ENCODE peak calls at places on chromosomes 3 and 15, in five cellular contexts. U is fibroblast of the aortic adventitia, F is transverse colon, X is Calu3, A is right atrium auricular region. W is an unnamed sample.

GRCh38 chr15:91021516-91022074 is 799 bp downstream of the VPS33B start:
- DNase-seq in U (peak), F (no peak), X (no peak), A (no peak), W (no peak)

GRCh38 chr15:38899300-38899699 is 334.7 kb upstream of the RASGRP1 start:
- DNase-seq in U (peak), F (no peak), X (no peak), A (no peak), W (no peak)

GRCh38 chr3:125331243-125331642 is 43.9 kb downstream of the ZNF148 start:
- DNase-seq in U (no peak), F (no peak), X (no peak), A (no peak), W (no peak)

GRCh38 chr3:135228131-135228530 is 433.1 kb downstream of the EPHB1 start:
- DNase-seq in U (no peak), F (no peak), X (no peak), A (no peak), W (no peak)

GRCh38 chr15:39213385-39213840 is 367.5 kb upstream of the THBS1 start:
- DNase-seq in U (peak), F (no peak), X (peak), A (peak), W (no peak)

GRCh38 chr3:128992926-128993460 is 883 bp downstream of the CFAP92 start:
- DNase-seq in U (no peak), F (no peak), X (no peak), A (no peak), W (no peak)

GRCh38 chr15:66374179-66374578 is 12.5 kb upstream of the MAP2K1 start:
- DNase-seq in U (no peak), F (no peak), X (no peak), A (no peak), W (no peak)

GRCh38 chr3:133964547-133964946 is 65.2 kb downstream of the SLCO2A1 start:
- DNase-seq in U (no peak), F (no peak), X (peak), A (no peak), W (no peak)

GRCh38 chr3:129622933-129623332 is 16.5 kb upstream of the PLXND1 start:
- DNase-seq in U (no peak), F (no peak), X (no peak), A (no peak), W (no peak)

GRCh38 chr3:173825731-173826130 is 428.2 kb downstream of the NLGN1 start:
- DNase-seq in U (no peak), F (no peak), X (no peak), A (no peak), W (no peak)

GRCh38 chr3:184417619-184418327 is 37.9 kb downstream of the CHRD start:
- DNase-seq in U (peak), F (peak), X (peak), A (no peak), W (peak)

GRCh38 chr15:60059186-60059585 is 55.1 kb downstream of the FOXB1 start:
- DNase-seq in U (no peak), F (no peak), X (no peak), A (no peak), W (no peak)

GRCh38 chr15:101047301-101047781 is 128.2 kb downstream of the LRRK1 start:
- DNase-seq in U (no peak), F (peak), X (no peak), A (peak), W (no peak)

GRCh38 chr15:60994842-60995495 is 234.1 kb downstream of the RORA start:
- DNase-seq in U (peak), F (peak), X (no peak), A (no peak), W (no peak)

GRCh38 chr3:64880926-64881325 is 193.1 kb upstream of the ADAMTS9 start:
- DNase-seq in U (no peak), F (no peak), X (no peak), A (no peak), W (no peak)

GRCh38 chr15:51935466-51936118 is 36.0 kb downstream of the LEO1 start:
- DNase-seq in U (no peak), F (no peak), X (no peak), A (no peak), W (no peak)

GRCh38 chr3:142808103-142808917 is 80.6 kb downstream of the PCOLCE2 start:
- DNase-seq in U (peak), F (no peak), X (peak), A (no peak), W (peak)

GRCh38 chr3:141477224-141477623 is 9.6 kb upstream of the RASA2 start:
- DNase-seq in U (peak), F (no peak), X (peak), A (no peak), W (no peak)

GRCh38 chr3:13087320-13087985 is 14.2 kb upstream of the IQSEC1 start:
- DNase-seq in U (no peak), F (no peak), X (no peak), A (no peak), W (no peak)

GRCh38 chr3:124770341-124771082 is 40.3 kb downstream of the UMPS start:
- DNase-seq in U (no peak), F (no peak), X (no peak), A (no peak), W (no peak)

GRCh38 chr3:24157106-24157505 is 212.0 kb downstream of the NR1D2 start:
- DNase-seq in U (no peak), F (no peak), X (no peak), A (no peak), W (no peak)

GRCh38 chr3:71129611-71130515 is 453.7 kb downstream of the FOXP1 start:
- DNase-seq in U (peak), F (no peak), X (no peak), A (no peak), W (no peak)

GRCh38 chr3:142993958-142994442 is 7.4 kb upstream of the U2SURP start:
- DNase-seq in U (peak), F (peak), X (peak), A (peak), W (peak)

GRCh38 chr15:43799209-43799944 is 643 bp downstream of the SERINC4 start:
- DNase-seq in U (no peak), F (peak), X (no peak), A (no peak), W (no peak)

GRCh38 chr3:115321396-115321795 is 174.3 kb upstream of the ZBTB20 start:
- DNase-seq in U (peak), F (no peak), X (no peak), A (no peak), W (no peak)

GRCh38 chr3:117045143-117045542 is 335.6 kb downstream of the TUSC7 start:
- DNase-seq in U (no peak), F (peak), X (peak), A (no peak), W (no peak)

GRCh38 chr15:39154136-39154770 is 426.6 kb upstream of the THBS1 start:
- DNase-seq in U (no peak), F (peak), X (no peak), A (no peak), W (no peak)

GRCh38 chr15:85097706-85098105 is 116.0 kb downstream of the PDE8A start:
- DNase-seq in U (peak), F (no peak), X (no peak), A (no peak), W (no peak)

GRCh38 chr15:71708741-71709140 is 101.6 kb upstream of the NR2E3 start:
- DNase-seq in U (no peak), F (no peak), X (no peak), A (no peak), W (no peak)

GRCh38 chr3:16916840-16917239 is 32.1 kb downstream of the PLCL2 start:
- DNase-seq in U (peak), F (no peak), X (no peak), A (no peak), W (no peak)

GRCh38 chr3:32428092-32429068 is 36.7 kb downstream of the CMTM7 start:
- DNase-seq in U (no peak), F (no peak), X (no peak), A (peak), W (no peak)

GRCh38 chr3:55330355-55330754 is 156.8 kb downstream of the WNT5A start:
- DNase-seq in U (peak), F (no peak), X (no peak), A (no peak), W (peak)

GRCh38 chr15:55151621-55152020 is 45.1 kb downstream of the RSL24D1 start:
- DNase-seq in U (no peak), F (no peak), X (no peak), A (no peak), W (no peak)

GRCh38 chr15:31325432-31325975 is 1.1 kb upstream of the KLF13 start:
- DNase-seq in U (no peak), F (peak), X (peak), A (peak), W (no peak)

GRCh38 chr15:31327674-31328424 is 1.2 kb downstream of the KLF13 start:
- DNase-seq in U (peak), F (peak), X (peak), A (no peak), W (no peak)

GRCh38 chr15:31325976-31326728 is 483 bp upstream of the KLF13 start:
- DNase-seq in U (peak), F (peak), X (peak), A (peak), W (peak)

GRCh38 chr15:31328425-31328998 is 1.9 kb downstream of the KLF13 start:
- DNase-seq in U (no peak), F (no peak), X (peak), A (no peak), W (no peak)

DNA sequence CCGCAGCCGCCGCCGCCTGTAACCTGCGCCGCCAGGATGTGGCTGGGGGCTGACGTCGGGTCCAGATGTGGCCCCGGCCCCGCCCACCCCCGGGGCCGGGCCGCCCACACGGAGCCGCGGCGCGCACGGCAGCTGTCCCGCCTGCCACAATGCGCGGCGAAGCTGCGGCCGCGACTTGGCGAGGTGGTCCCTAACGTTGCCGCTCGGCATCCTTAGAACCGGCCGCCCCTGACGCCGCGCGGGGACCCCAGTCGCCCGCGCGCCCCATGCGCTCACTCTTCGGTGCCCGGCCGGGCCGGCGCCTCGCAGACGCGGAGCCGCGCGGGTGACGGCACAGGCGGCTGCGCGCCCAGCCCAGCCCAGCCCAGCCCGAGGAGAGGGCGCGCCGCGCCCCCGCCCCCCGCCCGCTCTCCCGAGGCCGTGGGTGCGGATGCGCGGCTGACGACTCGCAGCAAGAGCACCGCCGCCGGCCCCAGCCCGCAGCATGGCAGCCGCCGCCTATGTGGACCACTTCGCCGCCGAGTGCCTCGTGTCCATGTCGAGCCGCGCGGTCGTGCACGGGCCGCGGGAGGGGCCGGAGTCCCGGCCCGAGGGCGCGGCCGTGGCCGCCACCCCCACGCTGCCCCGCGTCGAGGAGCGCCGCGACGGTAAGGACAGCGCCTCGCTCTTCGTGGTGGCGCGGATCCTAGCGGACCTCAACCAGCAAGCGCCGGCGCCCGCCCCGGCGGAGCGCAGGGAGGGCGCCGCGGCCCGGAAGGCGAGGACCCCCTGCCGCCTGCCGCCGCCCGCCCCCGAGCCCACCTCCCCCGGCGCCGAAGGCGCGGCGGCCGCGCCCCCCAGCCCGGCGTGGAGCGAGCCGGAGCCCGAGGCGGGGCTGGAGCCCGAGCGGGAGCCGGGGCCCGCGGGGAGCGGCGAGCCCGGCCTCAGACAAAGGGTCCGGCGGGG is at the start of gene KLF13:
- DNase-seq in U (peak), F (peak), X (no peak), A (no peak), W (peak)
- TF ChIP-seq CTCF in U (no peak), F (no peak), X (no peak), A (no peak), W (no peak)

GRCh38 chr3:77536038-77536775 is 496.3 kb downstream of the ROBO2 start:
- DNase-seq in U (no peak), F (no peak), X (peak), A (no peak), W (no peak)

GRCh38 chr3:77541203-77541922 is 501.5 kb downstream of the ROBO2 start:
- DNase-seq in U (no peak), F (no peak), X (no peak), A (no peak), W (no peak)

GRCh38 chr3:77539677-77540076 is 499.8 kb downstream of the ROBO2 start:
- DNase-seq in U (no peak), F (no peak), X (peak), A (no peak), W (no peak)

GRCh38 chr3:77535116-77535515 is 495.2 kb downstream of the ROBO2 start:
- DNase-seq in U (no peak), F (no peak), X (no peak), A (no peak), W (no peak)

DNA sequence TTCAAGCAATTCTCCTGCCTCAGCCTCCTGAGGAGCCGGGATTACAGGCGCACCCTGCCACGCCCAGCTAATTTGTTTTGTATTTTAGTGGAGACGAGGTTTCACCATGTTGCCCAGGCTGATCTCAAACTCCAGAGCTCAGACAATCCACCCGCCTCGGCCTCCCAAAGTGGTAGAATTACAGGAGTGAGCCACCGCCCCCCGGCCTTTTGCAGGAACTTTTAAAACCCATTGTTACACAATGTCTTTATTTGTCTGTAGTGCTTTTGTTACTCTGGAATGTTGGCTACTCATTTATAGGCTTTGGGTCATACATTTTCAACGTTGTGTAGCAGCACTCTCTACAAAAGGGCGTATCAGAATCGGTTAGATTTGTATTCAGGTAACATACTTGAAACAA is 499.1 kb downstream of the ROBO2 start:
- DNase-seq in U (no peak), F (no peak), X (peak), A (no peak), W (no peak)
- TF ChIP-seq CTCF in U (no peak), F (no peak), X (no peak), A (no peak), W (no peak)

DNA sequence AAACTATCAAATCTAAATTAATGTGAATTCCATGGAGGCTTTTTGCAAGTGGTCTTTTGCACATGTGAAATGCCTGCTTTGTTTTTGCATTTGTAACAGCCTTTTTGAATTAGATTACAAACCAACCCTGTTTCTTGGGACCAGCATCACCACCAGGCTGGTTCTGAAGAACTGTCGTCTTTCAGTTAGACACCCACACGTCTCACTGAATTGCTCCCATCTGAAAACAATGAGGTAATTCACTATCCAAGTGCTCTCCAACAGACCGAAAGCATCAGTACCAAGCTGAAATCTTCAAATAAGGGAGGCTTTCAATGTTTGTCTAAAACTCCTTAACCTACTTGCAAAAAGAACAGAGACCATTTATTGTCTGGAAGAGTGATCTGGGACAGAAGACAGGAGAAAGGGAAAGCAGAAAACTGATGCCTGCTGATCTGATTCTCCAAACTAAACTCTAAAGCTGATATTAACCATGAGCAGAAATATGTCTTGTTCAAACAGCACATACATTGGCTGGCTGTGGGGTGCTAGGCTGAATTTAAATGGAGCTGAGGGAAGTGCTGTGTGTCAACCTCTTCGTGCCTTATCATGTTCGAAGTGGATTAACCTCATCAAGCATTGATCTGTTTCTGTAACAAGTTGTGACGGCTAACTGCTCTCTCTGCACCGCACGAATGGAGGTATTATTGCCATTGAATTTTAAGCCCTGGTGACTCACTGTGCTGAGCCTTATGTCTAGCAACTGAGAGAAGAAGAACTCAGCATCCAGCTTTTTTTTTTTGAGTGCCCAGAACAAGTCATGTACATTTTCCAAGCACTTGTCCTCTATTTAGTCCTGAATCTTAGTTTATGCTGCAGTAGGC is 213.7 kb upstream of the P2RY1 start:
- DNase-seq in U (no peak), F (no peak), X (peak), A (no peak), W (no peak)
- TF ChIP-seq CTCF in U (no peak), F (no peak), X (no peak), A (no peak), W (no peak)

GRCh38 chr3:11845661-11846060 is 1.0 kb downstream of the TAMM41 start:
- DNase-seq in U (no peak), F (no peak), X (peak), A (no peak), W (no peak)

GRCh38 chr3:11847035-11847394 is 330 bp upstream of the TAMM41 start:
- DNase-seq in U (no peak), F (no peak), X (no peak), A (no peak), W (no peak)

GRCh38 chr3:11846281-11847034 is at the start of gene TAMM41:
- DNase-seq in U (peak), F (peak), X (peak), A (peak), W (peak)

GRCh38 chr3:11850003-11850402 is 3.3 kb upstream of the TAMM41 start:
- DNase-seq in U (no peak), F (no peak), X (no peak), A (no peak), W (no peak)

GRCh38 chr3:11847607-11848006 is 922 bp upstream of the TAMM41 start:
- DNase-seq in U (no peak), F (no peak), X (peak), A (no peak), W (no peak)
- TF ChIP-seq CTCF in U (peak), F (no peak), X (no peak), A (no peak), W (no peak)

GRCh38 chr15:62068787-62069170 is 2.0 kb downstream of the C2CD4A start:
- DNase-seq in U (no peak), F (no peak), X (no peak), A (no peak), W (no peak)

GRCh38 chr15:62067448-62068044 is 769 bp downstream of the C2CD4A start:
- DNase-seq in U (no peak), F (peak), X (peak), A (no peak), W (no peak)

GRCh38 chr15:62069551-62069950 is 2.8 kb downstream of the C2CD4A start:
- DNase-seq in U (no peak), F (no peak), X (no peak), A (no peak), W (no peak)

GRCh38 chr15:62066663-62067447 is at the start of gene C2CD4A:
- DNase-seq in U (peak), F (peak), X (peak), A (no peak), W (no peak)

DNA sequence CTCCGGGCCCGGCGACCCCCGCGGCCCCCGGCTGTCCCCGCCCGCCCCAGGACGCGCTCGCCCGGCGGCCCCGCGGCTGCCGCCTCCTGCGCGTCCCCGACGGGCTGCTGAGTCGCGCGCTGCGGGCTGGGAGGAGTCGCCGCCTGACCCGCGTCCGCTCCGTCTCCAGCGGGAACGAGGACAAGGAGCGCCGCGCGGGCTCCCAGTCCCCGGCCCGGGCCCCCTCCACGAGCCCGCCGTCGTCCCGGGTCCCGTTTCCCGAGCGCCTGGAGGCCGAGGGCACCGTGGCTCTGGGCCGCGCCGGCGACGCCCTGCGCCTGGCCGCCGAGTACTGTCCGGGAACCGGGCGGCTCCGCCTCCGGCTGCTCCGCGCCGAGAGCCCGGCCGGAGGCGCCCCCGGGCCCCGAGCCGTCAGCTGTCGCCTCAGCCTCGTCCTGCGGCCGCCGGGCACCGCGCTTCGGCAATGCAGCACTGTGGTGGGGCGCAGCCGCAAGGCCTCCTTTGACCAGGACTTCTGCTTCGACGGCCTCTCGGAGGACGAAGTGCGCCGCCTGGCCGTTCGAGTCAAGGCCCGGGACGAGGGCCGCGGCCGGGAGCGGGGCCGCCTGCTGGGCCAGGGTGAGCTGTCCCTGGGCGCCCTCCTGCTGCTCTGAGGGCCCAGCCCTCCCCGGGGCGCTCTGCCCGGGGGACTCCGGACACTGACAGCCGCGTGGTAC is 1.5 kb downstream of the C2CD4A start:
- DNase-seq in U (peak), F (peak), X (peak), A (no peak), W (no peak)
- TF ChIP-seq CTCF in U (no peak), F (no peak), X (peak), A (peak), W (no peak)

GRCh38 chr3:102473648-102474047 is 38.8 kb downstream of the ZPLD1 start:
- DNase-seq in U (no peak), F (no peak), X (no peak), A (no peak), W (no peak)

GRCh38 chr3:102474207-102474606 is 39.4 kb downstream of the ZPLD1 start:
- DNase-seq in U (no peak), F (no peak), X (no peak), A (no peak), W (no peak)

GRCh38 chr3:102466001-102466400 is 31.2 kb downstream of the ZPLD1 start:
- DNase-seq in U (no peak), F (no peak), X (no peak), A (no peak), W (no peak)

GRCh38 chr3:102471491-102471890 is 36.7 kb downstream of the ZPLD1 start:
- DNase-seq in U (no peak), F (no peak), X (no peak), A (no peak), W (no peak)

GRCh38 chr3:102471001-102471400 is 36.2 kb downstream of the ZPLD1 start:
- DNase-seq in U (no peak), F (no peak), X (no peak), A (no peak), W (no peak)
- TF ChIP-seq CTCF in U (no peak), F (no peak), X (peak), A (no peak), W (no peak)

W was measured in AG09319.